ENCODE peak calls at places on chromosome 7, in eight cellular contexts. N is NCI-H1092; W is CD8-positive, alpha-beta memory T cell; O is midbrain; F is ACHN; J is A549; Y is omental fat pad; S is cardiac muscle cell. H is an unnamed sample.

GRCh38 chr7:39459606-39460090 is 106.6 kb upstream of the YAE1 start:
- DNase-seq in N (no peak), W (no peak), O (no peak), F (no peak), J (no peak), Y (no peak), S (no peak), H (no peak)

GRCh38 chr7:13965077-13965476 is 24.4 kb downstream of the ETV1 start:
- DNase-seq in N (no peak), W (no peak), O (no peak), F (no peak), J (no peak), Y (no peak), S (no peak), H (no peak)

GRCh38 chr7:45182856-45183710 is 25.5 kb downstream of the RAMP3 start:
- DNase-seq in N (no peak), W (no peak), O (no peak), F (no peak), J (no peak), Y (no peak), S (no peak), H (no peak)

GRCh38 chr7:117190746-117191435 is 132.0 kb downstream of the WNT2 start:
- DNase-seq in N (no peak), W (no peak), O (no peak), F (no peak), J (no peak), Y (no peak), S (no peak), H (no peak)

GRCh38 chr7:101488826-101489572 is 126.3 kb downstream of the COL26A1 start:
- DNase-seq in N (no peak), W (no peak), O (no peak), F (no peak), J (no peak), Y (no peak), S (no peak), H (no peak)

GRCh38 chr7:131038153-131038552 is 289.5 kb upstream of the MKLN1 start:
- DNase-seq in N (no peak), W (no peak), O (no peak), F (no peak), J (no peak), Y (no peak), S (no peak), H (no peak)

GRCh38 chr7:80677629-80678028 is 39.2 kb downstream of the CD36 start:
- DNase-seq in N (no peak), W (no peak), O (no peak), F (no peak), J (no peak), Y (no peak), S (no peak), H (no peak)

GRCh38 chr7:42722726-42723125 is 189.1 kb downstream of the C7orf25 start:
- DNase-seq in N (no peak), W (no peak), O (no peak), F (no peak), J (no peak), Y (no peak), S (no peak), H (no peak)

GRCh38 chr7:73718905-73719805 is at the start of gene STX1A:
- DNase-seq in N (peak; percentile 66), W (peak; percentile 71), O (peak; percentile 46), F (peak; percentile 85), J (no peak), Y (no peak), S (peak; percentile 87), H (peak; percentile 67)

GRCh38 chr7:26958834-26959233 is 94.4 kb upstream of the SKAP2 start:
- DNase-seq in N (no peak), W (no peak), O (no peak), F (peak; percentile 91), J (peak; percentile 13), Y (no peak), S (no peak), H (peak; percentile 34)

GRCh38 chr7:134693256-134693655 is 46.6 kb downstream of the BPGM start:
- DNase-seq in N (no peak), W (no peak), O (no peak), F (peak; percentile 33), J (no peak), Y (no peak), S (no peak), H (peak; percentile 78)

GRCh38 chr7:94649313-94649924 is 6.5 kb downstream of the SGCE start:
- DNase-seq in N (no peak), W (no peak), O (no peak), F (no peak), J (no peak), Y (no peak), S (no peak), H (peak; percentile 26)

GRCh38 chr7:158782638-158783490 is 46.4 kb downstream of the ESYT2 start:
- DNase-seq in N (no peak), W (no peak), O (no peak), F (peak; percentile 51), J (peak; percentile 55), Y (no peak), S (peak; percentile 66), H (peak; percentile 72)

GRCh38 chr7:110600983-110601382 is 489.9 kb upstream of the LRRN3 start:
- DNase-seq in N (peak; percentile 63), W (no peak), O (no peak), F (no peak), J (no peak), Y (no peak), S (no peak), H (no peak)